ENCODE peak calls at places on chromosome 2, in nine cellular contexts. H is HEK293T; X is substantia nigra; L is psoas muscle; D is HS-5; W is activated naive CD4-positive, alpha-beta T cell; T is Calu3; U is mammary epithelial cell; B is lung. P is an unnamed sample.

GRCh38 chr2:119553687-119554344 is 9.6 kb downstream of the CFAP221 start:
- DNase-seq in L (no peak), U (no peak), T (peak), H (no peak), D (no peak), X (no peak), B (no peak), W (no peak), P (no peak)

GRCh38 chr2:12928197-12928596 is 211.5 kb downstream of the TRIB2 start:
- DNase-seq in T (no peak), U (peak), L (no peak), X (no peak), D (no peak), B (no peak), W (no peak), H (no peak), P (no peak)

GRCh38 chr2:96501471-96501874 is 3.7 kb downstream of the NEURL3 start:
- DNase-seq in U (no peak), B (no peak), L (no peak), H (no peak), T (peak), W (no peak), D (no peak), X (no peak), P (no peak)

GRCh38 chr2:128510701-128511100 is 192.0 kb upstream of the HS6ST1 start:
- DNase-seq in W (no peak), L (no peak), H (no peak), U (no peak), D (no peak), X (no peak), T (no peak), B (no peak), P (no peak)

GRCh38 chr2:168853471-168853870 is 36.8 kb downstream of the SPC25 start:
- DNase-seq in B (no peak), U (peak), X (no peak), L (no peak), W (no peak), T (no peak), D (no peak), H (no peak), P (no peak)

GRCh38 chr2:212904646-212905045 is 246.8 kb downstream of the IKZF2 start:
- DNase-seq in D (no peak), X (no peak), U (no peak), W (no peak), T (no peak), H (no peak), B (no peak), L (no peak), P (no peak)

GRCh38 chr2:230885467-230886130 is 20.9 kb downstream of the ITM2C start:
- DNase-seq in H (peak), T (no peak), D (no peak), X (peak), W (no peak), B (no peak), L (no peak), U (no peak), P (peak)

GRCh38 chr2:27152796-27153464 is 4.1 kb downstream of the TCF23 start:
- DNase-seq in X (no peak), L (no peak), W (no peak), U (peak), H (no peak), B (no peak), D (no peak), T (no peak), P (no peak)

GRCh38 chr2:235570256-235570655 is 76.4 kb downstream of the AGAP1 start:
- DNase-seq in H (no peak), U (peak), W (no peak), D (no peak), L (no peak), X (no peak), B (no peak), T (no peak), P (no peak)